ENCODE peak calls at places on chromosome 17, in eight cellular contexts. One of them, this sample, is unnamed. For H3K4me1, the result is how much of the 10 kb centered on the place peaks cover.

GRCh38 chr17:66533572-66533971 is 231.2 kb downstream of the PRKCA start:
- DNase-seq in GM23338: peak
- DNase-seq in OCI-LY7: no peak
- DNase-seq in effector memory CD4-positive, alpha-beta T cell: no peak
- DNase-seq in neural progenitor cell: peak
- DNase-seq in pancreas: no peak
- DNase-seq in CD8-positive, alpha-beta T cell: no peak
- DNase-seq in heart left ventricle: no peak
- DNase-seq in this sample: no peak

GRCh38 chr17:74452027-74452840 is 14.2 kb upstream of the CD300A start:
- DNase-seq in GM23338: no peak
- DNase-seq in OCI-LY7: no peak
- DNase-seq in effector memory CD4-positive, alpha-beta T cell: no peak
- DNase-seq in neural progenitor cell: no peak
- DNase-seq in pancreas: peak
- DNase-seq in CD8-positive, alpha-beta T cell: no peak
- DNase-seq in heart left ventricle: peak
- DNase-seq in this sample: no peak

GRCh38 chr17:4900231-4901107 is 1.1 kb downstream of the C17orf107 start:
- DNase-seq in GM23338: peak
- DNase-seq in OCI-LY7: peak
- DNase-seq in effector memory CD4-positive, alpha-beta T cell: peak
- DNase-seq in neural progenitor cell: peak
- DNase-seq in pancreas: peak
- DNase-seq in CD8-positive, alpha-beta T cell: peak
- DNase-seq in heart left ventricle: no peak
- DNase-seq in this sample: peak

GRCh38 chr17:64457156-64457555 is 8.2 kb downstream of the MILR1 start:
- DNase-seq in GM23338: no peak
- DNase-seq in OCI-LY7: no peak
- DNase-seq in effector memory CD4-positive, alpha-beta T cell: no peak
- DNase-seq in neural progenitor cell: no peak
- DNase-seq in pancreas: no peak
- DNase-seq in CD8-positive, alpha-beta T cell: no peak
- DNase-seq in heart left ventricle: no peak
- DNase-seq in this sample: no peak

GRCh38 chr17:18141210-18141803 is 32.8 kb downstream of the MYO15A start:
- DNase-seq in GM23338: peak
- DNase-seq in OCI-LY7: peak
- DNase-seq in effector memory CD4-positive, alpha-beta T cell: no peak
- DNase-seq in neural progenitor cell: peak
- DNase-seq in pancreas: no peak
- DNase-seq in CD8-positive, alpha-beta T cell: no peak
- DNase-seq in heart left ventricle: no peak
- DNase-seq in this sample: no peak

GRCh38 chr17:2282297-2282873 is 21.2 kb downstream of the SMG6 start:
- DNase-seq in GM23338: peak
- DNase-seq in OCI-LY7: peak
- DNase-seq in effector memory CD4-positive, alpha-beta T cell: no peak
- DNase-seq in neural progenitor cell: peak
- DNase-seq in pancreas: no peak
- DNase-seq in CD8-positive, alpha-beta T cell: no peak
- DNase-seq in heart left ventricle: no peak
- DNase-seq in this sample: no peak

GRCh38 chr17:6681671-6682070 is 30.1 kb downstream of the C17orf100 start:
- DNase-seq in GM23338: no peak
- DNase-seq in OCI-LY7: no peak
- DNase-seq in effector memory CD4-positive, alpha-beta T cell: no peak
- DNase-seq in neural progenitor cell: no peak
- DNase-seq in pancreas: no peak
- DNase-seq in CD8-positive, alpha-beta T cell: no peak
- DNase-seq in heart left ventricle: no peak
- DNase-seq in this sample: no peak

GRCh38 chr17:4948997-4949320 is 629 bp upstream of the PFN1 start:
- DNase-seq in GM23338: peak
- DNase-seq in OCI-LY7: peak
- DNase-seq in effector memory CD4-positive, alpha-beta T cell: peak
- DNase-seq in neural progenitor cell: peak
- DNase-seq in pancreas: peak
- DNase-seq in CD8-positive, alpha-beta T cell: peak
- DNase-seq in heart left ventricle: peak
- DNase-seq in this sample: peak

GRCh38 chr17:29079887-29080286 is 36.9 kb downstream of the PIPOX start:
- DNase-seq in GM23338: peak
- DNase-seq in OCI-LY7: no peak
- DNase-seq in effector memory CD4-positive, alpha-beta T cell: no peak
- DNase-seq in neural progenitor cell: no peak
- DNase-seq in pancreas: no peak
- DNase-seq in CD8-positive, alpha-beta T cell: no peak
- DNase-seq in heart left ventricle: no peak
- DNase-seq in this sample: no peak

GRCh38 chr17:42682400-42683384 is at the start of gene CNTNAP1:
- DNase-seq in GM23338: peak
- DNase-seq in OCI-LY7: no peak
- DNase-seq in effector memory CD4-positive, alpha-beta T cell: peak
- DNase-seq in neural progenitor cell: peak
- DNase-seq in pancreas: peak
- DNase-seq in CD8-positive, alpha-beta T cell: no peak
- DNase-seq in heart left ventricle: peak
- DNase-seq in this sample: no peak

GRCh38 chr17:48756816-48757215 is 28.3 kb upstream of the HOXB13 start:
- DNase-seq in GM23338: no peak
- DNase-seq in OCI-LY7: no peak
- DNase-seq in effector memory CD4-positive, alpha-beta T cell: no peak
- DNase-seq in neural progenitor cell: no peak
- DNase-seq in pancreas: no peak
- DNase-seq in CD8-positive, alpha-beta T cell: no peak
- DNase-seq in heart left ventricle: no peak
- DNase-seq in this sample: no peak

GRCh38 chr17:58447039-58447975 is 30.0 kb upstream of the RNF43 start:
- DNase-seq in GM23338: peak
- DNase-seq in OCI-LY7: peak
- DNase-seq in effector memory CD4-positive, alpha-beta T cell: peak
- DNase-seq in neural progenitor cell: peak
- DNase-seq in pancreas: peak
- DNase-seq in CD8-positive, alpha-beta T cell: peak
- DNase-seq in heart left ventricle: peak
- DNase-seq in this sample: peak

GRCh38 chr17:71760062-71760720 is 360.6 kb upstream of the SOX9 start:
- DNase-seq in GM23338: no peak
- DNase-seq in OCI-LY7: no peak
- DNase-seq in effector memory CD4-positive, alpha-beta T cell: no peak
- DNase-seq in neural progenitor cell: no peak
- DNase-seq in pancreas: no peak
- DNase-seq in CD8-positive, alpha-beta T cell: no peak
- DNase-seq in heart left ventricle: no peak
- DNase-seq in this sample: no peak

GRCh38 chr17:17682293-17682736 is 1.1 kb downstream of the RAI1 start:
- DNase-seq in GM23338: no peak
- DNase-seq in OCI-LY7: peak
- DNase-seq in effector memory CD4-positive, alpha-beta T cell: peak
- DNase-seq in neural progenitor cell: peak
- DNase-seq in pancreas: peak
- DNase-seq in CD8-positive, alpha-beta T cell: peak
- DNase-seq in heart left ventricle: peak
- DNase-seq in this sample: peak

GRCh38 chr17:6422654-6423241 is 12.2 kb downstream of the AIPL1 start:
- DNase-seq in GM23338: peak
- DNase-seq in OCI-LY7: no peak
- DNase-seq in effector memory CD4-positive, alpha-beta T cell: no peak
- DNase-seq in neural progenitor cell: no peak
- DNase-seq in pancreas: no peak
- DNase-seq in CD8-positive, alpha-beta T cell: no peak
- DNase-seq in heart left ventricle: no peak
- DNase-seq in this sample: no peak

GRCh38 chr17:19386974-19387920 is at the start of gene MFAP4:
- DNase-seq in GM23338: peak
- DNase-seq in OCI-LY7: no peak
- DNase-seq in effector memory CD4-positive, alpha-beta T cell: no peak
- DNase-seq in neural progenitor cell: peak
- DNase-seq in pancreas: no peak
- DNase-seq in CD8-positive, alpha-beta T cell: no peak
- DNase-seq in heart left ventricle: peak
- DNase-seq in this sample: no peak

GRCh38 chr17:64216030-64216384 is 47.1 kb downstream of the TEX2 start:
- DNase-seq in GM23338: no peak
- DNase-seq in OCI-LY7: no peak
- DNase-seq in effector memory CD4-positive, alpha-beta T cell: no peak
- DNase-seq in neural progenitor cell: no peak
- DNase-seq in pancreas: no peak
- DNase-seq in CD8-positive, alpha-beta T cell: no peak
- DNase-seq in heart left ventricle: no peak
- DNase-seq in this sample: no peak

DNA sequence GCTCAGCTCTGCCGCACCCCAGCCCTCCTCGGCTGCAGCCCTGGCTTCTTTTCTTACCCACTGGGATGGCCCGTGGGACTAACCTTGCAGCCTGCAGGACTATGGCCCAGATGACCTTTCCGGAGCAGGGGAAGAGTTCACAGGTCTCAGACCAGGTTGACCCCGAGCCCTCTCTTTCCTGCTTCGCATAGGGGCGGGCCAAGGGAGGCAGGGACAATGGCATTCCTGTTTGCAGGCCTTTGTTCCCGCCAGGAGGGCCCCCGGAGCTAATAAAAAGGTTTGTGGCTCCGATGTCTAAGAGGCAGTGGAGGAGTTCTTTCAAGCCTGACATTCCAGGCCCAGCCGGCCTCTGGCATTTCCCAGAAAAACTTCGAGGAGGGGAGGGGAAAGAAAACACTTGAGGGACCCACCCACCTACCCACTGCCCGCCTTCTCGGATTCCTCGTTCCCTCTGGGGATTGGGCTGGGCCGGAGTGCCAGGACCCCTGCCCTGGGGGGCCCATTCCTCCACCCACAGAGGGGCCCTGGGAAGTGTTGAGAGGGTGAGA is 5.8 kb upstream of the SOCS3 start:
- DNase-seq in GM23338: peak
- DNase-seq in OCI-LY7: no peak
- DNase-seq in effector memory CD4-positive, alpha-beta T cell: no peak
- DNase-seq in neural progenitor cell: peak
- DNase-seq in pancreas: no peak
- DNase-seq in CD8-positive, alpha-beta T cell: no peak
- DNase-seq in heart left ventricle: no peak
- DNase-seq in this sample: no peak
- H3K4me1 ChIP-seq in GM23338: half or more
- H3K4me1 ChIP-seq in OCI-LY7: under half
- H3K4me1 ChIP-seq in effector memory CD4-positive, alpha-beta T cell: under half
- H3K4me1 ChIP-seq in neural progenitor cell: half or more
- H3K4me1 ChIP-seq in pancreas: under half
- H3K4me1 ChIP-seq in CD8-positive, alpha-beta T cell: under half
- H3K4me1 ChIP-seq in heart left ventricle: under half
- H3K4me1 ChIP-seq in this sample: under half

GRCh38 chr17:47632991-47633390 is 16.7 kb upstream of the KPNB1 start:
- DNase-seq in GM23338: no peak
- DNase-seq in OCI-LY7: no peak
- DNase-seq in effector memory CD4-positive, alpha-beta T cell: no peak
- DNase-seq in neural progenitor cell: no peak
- DNase-seq in pancreas: no peak
- DNase-seq in CD8-positive, alpha-beta T cell: no peak
- DNase-seq in heart left ventricle: no peak
- DNase-seq in this sample: no peak

GRCh38 chr17:47624727-47625068 is 25.0 kb upstream of the KPNB1 start:
- DNase-seq in GM23338: no peak
- DNase-seq in OCI-LY7: no peak
- DNase-seq in effector memory CD4-positive, alpha-beta T cell: no peak
- DNase-seq in neural progenitor cell: no peak
- DNase-seq in pancreas: no peak
- DNase-seq in CD8-positive, alpha-beta T cell: no peak
- DNase-seq in heart left ventricle: no peak
- DNase-seq in this sample: no peak

GRCh38 chr17:47629826-47630225 is 19.9 kb upstream of the KPNB1 start:
- DNase-seq in GM23338: no peak
- DNase-seq in OCI-LY7: no peak
- DNase-seq in effector memory CD4-positive, alpha-beta T cell: no peak
- DNase-seq in neural progenitor cell: no peak
- DNase-seq in pancreas: no peak
- DNase-seq in CD8-positive, alpha-beta T cell: no peak
- DNase-seq in heart left ventricle: no peak
- DNase-seq in this sample: no peak

GRCh38 chr17:47630614-47631013 is 19.1 kb upstream of the KPNB1 start:
- DNase-seq in GM23338: no peak
- DNase-seq in OCI-LY7: no peak
- DNase-seq in effector memory CD4-positive, alpha-beta T cell: no peak
- DNase-seq in neural progenitor cell: no peak
- DNase-seq in pancreas: no peak
- DNase-seq in CD8-positive, alpha-beta T cell: no peak
- DNase-seq in heart left ventricle: no peak
- DNase-seq in this sample: no peak

GRCh38 chr17:47628014-47628413 is 21.7 kb upstream of the KPNB1 start:
- DNase-seq in GM23338: no peak
- DNase-seq in OCI-LY7: no peak
- DNase-seq in effector memory CD4-positive, alpha-beta T cell: no peak
- DNase-seq in neural progenitor cell: no peak
- DNase-seq in pancreas: no peak
- DNase-seq in CD8-positive, alpha-beta T cell: no peak
- DNase-seq in heart left ventricle: no peak
- DNase-seq in this sample: no peak
- H3K27ac ChIP-seq in GM23338: no peak
- H3K27ac ChIP-seq in OCI-LY7: no peak
- H3K27ac ChIP-seq in effector memory CD4-positive, alpha-beta T cell: no peak
- H3K27ac ChIP-seq in neural progenitor cell: no peak
- H3K27ac ChIP-seq in pancreas: no peak
- H3K27ac ChIP-seq in CD8-positive, alpha-beta T cell: no peak
- H3K27ac ChIP-seq in heart left ventricle: no peak
- H3K27ac ChIP-seq in this sample: no peak

GRCh38 chr17:56676807-56677206 is 83.3 kb downstream of the NOG start:
- DNase-seq in GM23338: no peak
- DNase-seq in OCI-LY7: no peak
- DNase-seq in effector memory CD4-positive, alpha-beta T cell: no peak
- DNase-seq in neural progenitor cell: no peak
- DNase-seq in pancreas: no peak
- DNase-seq in CD8-positive, alpha-beta T cell: no peak
- DNase-seq in heart left ventricle: no peak
- DNase-seq in this sample: no peak
- H3K4me1 ChIP-seq in GM23338: under half
- H3K4me1 ChIP-seq in OCI-LY7: under half
- H3K4me1 ChIP-seq in effector memory CD4-positive, alpha-beta T cell: under half
- H3K4me1 ChIP-seq in neural progenitor cell: under half
- H3K4me1 ChIP-seq in pancreas: under half
- H3K4me1 ChIP-seq in CD8-positive, alpha-beta T cell: under half
- H3K4me1 ChIP-seq in heart left ventricle: under half
- H3K4me1 ChIP-seq in this sample: under half

GRCh38 chr17:75557075-75557851 is 30.3 kb upstream of the MYO15B start:
- DNase-seq in GM23338: no peak
- DNase-seq in OCI-LY7: no peak
- DNase-seq in effector memory CD4-positive, alpha-beta T cell: no peak
- DNase-seq in neural progenitor cell: no peak
- DNase-seq in pancreas: peak
- DNase-seq in CD8-positive, alpha-beta T cell: no peak
- DNase-seq in heart left ventricle: no peak
- DNase-seq in this sample: no peak
- H3K27ac ChIP-seq in GM23338: no peak
- H3K27ac ChIP-seq in OCI-LY7: no peak
- H3K27ac ChIP-seq in effector memory CD4-positive, alpha-beta T cell: no peak
- H3K27ac ChIP-seq in neural progenitor cell: peak
- H3K27ac ChIP-seq in pancreas: peak
- H3K27ac ChIP-seq in CD8-positive, alpha-beta T cell: no peak
- H3K27ac ChIP-seq in heart left ventricle: no peak
- H3K27ac ChIP-seq in this sample: no peak